ENCODE peak calls at places on chromosomes 2 and 18, in four cellular contexts. One of them, this sample, is unnamed.

GRCh38 chr2:231001921-231002320 is 6.0 kb downstream of the SPATA3 start:
- DNase-seq in body of pancreas: no peak
- DNase-seq in tibial nerve: no peak
- DNase-seq in adrenal gland: no peak
- DNase-seq in this sample: no peak

GRCh38 chr2:233817995-233818638 is 36.2 kb downstream of the HJURP start:
- DNase-seq in body of pancreas: no peak
- DNase-seq in tibial nerve: no peak
- DNase-seq in adrenal gland: peak; percentile 8
- DNase-seq in this sample: no peak

GRCh38 chr2:129934044-129934822 is 45.2 kb upstream of the RAB6C start:
- DNase-seq in body of pancreas: no peak
- DNase-seq in tibial nerve: no peak
- DNase-seq in adrenal gland: no peak
- DNase-seq in this sample: no peak

GRCh38 chr18:66506178-66506577 is 97.7 kb downstream of the CDH19 start:
- DNase-seq in body of pancreas: no peak
- DNase-seq in tibial nerve: no peak
- DNase-seq in adrenal gland: no peak
- DNase-seq in this sample: no peak

GRCh38 chr2:209209943-209210342 is 213.9 kb upstream of the MAP2 start:
- DNase-seq in body of pancreas: no peak
- DNase-seq in tibial nerve: no peak
- DNase-seq in adrenal gland: no peak
- DNase-seq in this sample: no peak

GRCh38 chr2:180227461-180227860 is 220.4 kb upstream of the CWC22 start:
- DNase-seq in body of pancreas: no peak
- DNase-seq in tibial nerve: no peak
- DNase-seq in adrenal gland: no peak
- DNase-seq in this sample: no peak

GRCh38 chr2:205367536-205367935 is 314.8 kb upstream of the NRP2 start:
- DNase-seq in body of pancreas: no peak
- DNase-seq in tibial nerve: no peak
- DNase-seq in adrenal gland: no peak
- DNase-seq in this sample: no peak

GRCh38 chr2:229363126-229363814 is 92.2 kb upstream of the PID1 start:
- DNase-seq in body of pancreas: no peak
- DNase-seq in tibial nerve: no peak
- DNase-seq in adrenal gland: no peak
- DNase-seq in this sample: no peak

GRCh38 chr2:62196278-62196901 is 475 bp downstream of the B3GNT2 start:
- DNase-seq in body of pancreas: peak; percentile 64
- DNase-seq in tibial nerve: no peak
- DNase-seq in adrenal gland: peak; percentile 58
- DNase-seq in this sample: peak; percentile 68

GRCh38 chr2:160317113-160318099 is 117.3 kb upstream of the ITGB6 start:
- DNase-seq in body of pancreas: no peak
- DNase-seq in tibial nerve: no peak
- DNase-seq in adrenal gland: no peak
- DNase-seq in this sample: no peak

GRCh38 chr2:59254279-59254678 is 1013.2 kb upstream of the FANCL start:
- DNase-seq in body of pancreas: no peak
- DNase-seq in tibial nerve: no peak
- DNase-seq in adrenal gland: no peak
- DNase-seq in this sample: no peak

DNA sequence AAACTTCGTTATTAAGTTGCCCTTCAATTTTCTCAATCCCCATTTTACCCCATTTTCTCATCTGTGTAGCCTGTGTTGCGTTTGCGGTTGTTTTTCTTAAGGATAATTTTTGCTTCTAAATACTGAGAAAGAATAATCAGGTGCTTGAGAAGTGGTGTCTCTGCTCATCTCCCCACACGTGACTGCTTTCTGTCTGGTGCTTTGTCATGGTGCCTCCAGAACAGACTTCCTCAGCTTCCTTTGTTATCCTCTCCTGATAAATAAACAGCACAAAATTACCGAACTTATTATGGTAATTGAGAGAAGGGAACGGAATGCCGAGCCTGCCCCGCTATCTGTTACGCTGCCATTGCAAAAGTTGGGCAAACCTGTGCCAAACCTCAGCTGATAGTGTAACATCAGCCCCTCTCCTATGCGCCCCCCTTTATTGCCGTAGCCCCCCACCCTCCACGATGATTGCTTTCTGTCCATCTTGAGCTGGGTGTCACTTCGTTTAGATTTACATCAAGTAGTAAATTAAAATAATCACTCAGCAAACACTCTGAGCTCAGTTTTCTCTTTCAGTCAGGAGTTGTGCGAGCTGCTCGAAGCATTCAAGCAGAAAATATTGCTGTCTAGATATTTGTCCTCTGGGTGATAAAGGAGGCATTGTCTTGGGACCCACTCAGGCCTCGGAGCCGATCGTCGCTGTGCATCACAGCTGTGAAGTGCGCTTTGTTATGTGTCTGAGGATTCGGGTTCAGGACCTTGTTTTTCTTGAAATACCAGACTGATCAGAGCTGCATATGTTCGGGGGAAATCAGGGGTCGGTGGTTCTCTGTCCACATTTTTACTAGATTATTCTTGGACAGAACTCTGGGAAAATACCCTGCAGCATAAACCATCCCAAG is 1008.6 kb upstream of the FANCL start:
- DNase-seq in body of pancreas: no peak
- DNase-seq in tibial nerve: no peak
- DNase-seq in adrenal gland: no peak
- DNase-seq in this sample: no peak
- TF ChIP-seq CTCF in body of pancreas: no peak
- TF ChIP-seq CTCF in tibial nerve: no peak
- TF ChIP-seq CTCF in adrenal gland: no peak
- TF ChIP-seq CTCF in this sample: no peak

GRCh38 chr2:45653125-45653524 is 1.6 kb downstream of the PRKCE start:
- DNase-seq in body of pancreas: no peak
- DNase-seq in tibial nerve: no peak
- DNase-seq in adrenal gland: no peak
- DNase-seq in this sample: no peak

GRCh38 chr2:45651415-45652089 is at the start of gene PRKCE:
- DNase-seq in body of pancreas: peak; percentile 62
- DNase-seq in tibial nerve: peak; percentile 59
- DNase-seq in adrenal gland: peak; percentile 76
- DNase-seq in this sample: peak; percentile 69

GRCh38 chr2:45652090-45653050 is 895 bp downstream of the PRKCE start:
- DNase-seq in body of pancreas: peak; percentile 39
- DNase-seq in tibial nerve: peak; percentile 36
- DNase-seq in adrenal gland: peak; percentile 38
- DNase-seq in this sample: peak; percentile 36

GRCh38 chr2:45653584-45653983 is 2.1 kb downstream of the PRKCE start:
- DNase-seq in body of pancreas: no peak
- DNase-seq in tibial nerve: no peak
- DNase-seq in adrenal gland: no peak
- DNase-seq in this sample: no peak

DNA sequence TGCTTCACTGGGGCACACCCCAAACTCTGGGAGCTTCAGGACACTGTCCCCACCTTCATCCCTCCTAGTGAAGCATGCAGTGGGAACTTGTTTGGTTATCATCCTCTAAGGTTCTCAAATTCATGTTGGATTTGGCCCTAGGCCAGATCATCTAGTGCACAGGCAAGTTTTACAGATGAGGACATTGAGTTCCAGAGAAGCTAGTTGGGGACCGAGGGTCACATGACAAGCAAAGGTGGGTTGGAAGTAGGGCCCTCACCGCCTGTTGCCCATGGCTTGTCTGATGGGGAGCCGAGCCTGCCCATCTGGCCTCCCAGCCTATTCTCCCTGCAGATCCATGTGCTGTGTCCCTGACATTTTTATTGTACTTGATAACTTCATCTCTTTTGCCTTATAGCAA is 2.8 kb downstream of the PRKCE start:
- DNase-seq in body of pancreas: peak; percentile 49
- DNase-seq in tibial nerve: no peak
- DNase-seq in adrenal gland: no peak
- DNase-seq in this sample: no peak
- H3K27me3 ChIP-seq in body of pancreas: no peaks in the 10 kb centered on the region
- H3K27me3 ChIP-seq in tibial nerve: no peaks in the 10 kb centered on the region
- H3K27me3 ChIP-seq in adrenal gland: no peaks in the 10 kb centered on the region
- H3K27me3 ChIP-seq in this sample: no peaks in the 10 kb centered on the region

DNA sequence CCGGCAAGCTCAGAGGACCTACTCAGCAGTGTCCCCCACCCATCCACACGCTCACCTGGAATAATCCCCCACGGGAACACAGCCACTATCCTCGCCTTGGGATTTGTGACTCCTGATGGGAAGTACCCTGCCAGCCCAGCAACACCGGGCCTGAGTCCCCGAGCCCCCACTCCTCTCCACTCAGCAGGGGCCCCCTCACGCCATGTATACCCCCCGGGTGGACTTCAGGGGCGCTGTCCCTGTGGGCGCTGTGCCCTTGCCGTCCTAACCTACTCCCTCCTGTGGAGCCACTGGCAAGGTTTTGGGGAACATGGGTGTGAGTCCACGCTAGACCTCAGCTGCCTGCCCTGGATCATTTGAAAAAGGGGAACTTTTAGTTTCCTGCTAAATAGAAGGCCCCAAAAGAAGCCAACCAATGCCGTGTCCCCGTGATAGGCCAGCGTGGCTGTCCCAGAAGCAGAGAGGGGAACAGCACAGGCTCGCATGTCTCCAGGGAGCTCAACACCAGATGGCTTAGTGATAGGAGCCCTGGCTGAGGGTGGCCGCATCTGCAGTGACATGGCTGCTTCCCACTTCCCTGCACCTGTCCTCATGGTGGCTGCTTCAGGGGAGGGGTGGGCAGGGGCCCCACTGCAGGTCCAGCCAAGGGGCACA is 79.8 kb downstream of the MBP start:
- DNase-seq in body of pancreas: peak; percentile 53
- DNase-seq in tibial nerve: no peak
- DNase-seq in adrenal gland: peak; percentile 40
- DNase-seq in this sample: no peak
- H3K4me3 ChIP-seq in body of pancreas: no peak overlapping the region
- H3K4me3 ChIP-seq in tibial nerve: no peak overlapping the region
- H3K4me3 ChIP-seq in adrenal gland: no peak overlapping the region
- H3K4me3 ChIP-seq in this sample: no peak overlapping the region

DNA sequence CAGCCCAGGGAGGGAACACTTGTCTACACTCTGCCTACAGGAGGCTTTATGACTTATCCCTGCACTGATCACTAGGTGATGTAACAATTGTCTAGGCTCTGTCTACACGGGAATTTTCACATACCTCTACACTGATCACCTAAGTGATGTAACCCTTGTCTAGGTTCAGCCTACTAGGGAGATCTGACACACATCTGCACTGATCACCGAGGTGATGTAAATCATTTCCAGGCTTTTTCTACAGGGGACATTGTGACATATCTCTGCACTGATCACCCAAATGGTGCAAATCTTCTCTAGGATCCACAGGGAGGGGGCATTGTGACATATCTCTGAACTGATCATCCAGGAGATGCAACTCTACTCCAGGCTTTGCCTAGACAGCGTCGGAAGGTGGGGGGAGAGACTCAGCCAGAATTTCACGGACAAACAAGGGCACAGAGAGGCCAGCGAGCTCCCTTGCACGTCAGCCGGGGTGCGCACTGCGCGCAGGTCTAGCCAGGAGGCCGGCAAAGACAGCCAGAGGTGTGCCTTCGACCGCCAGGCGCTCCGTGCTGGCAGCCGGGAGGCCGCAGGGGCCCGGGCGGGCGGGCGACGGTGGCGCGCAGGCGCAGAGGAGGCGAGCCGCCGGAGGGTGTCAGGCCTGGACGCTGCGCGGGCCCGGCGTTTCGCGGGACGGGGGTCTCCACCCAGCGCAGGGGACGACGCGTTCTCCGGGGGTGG is 46.9 kb upstream of the USP14 start:
- DNase-seq in body of pancreas: peak; percentile 84
- DNase-seq in tibial nerve: no peak
- DNase-seq in adrenal gland: peak; percentile 51
- DNase-seq in this sample: peak; percentile 59
- TF ChIP-seq CTCF in body of pancreas: peak; percentile 18
- TF ChIP-seq CTCF in tibial nerve: no peak
- TF ChIP-seq CTCF in adrenal gland: no peak
- TF ChIP-seq CTCF in this sample: no peak

GRCh38 chr18:26549103-26549485 is 741 bp upstream of the KCTD1 start:
- DNase-seq in body of pancreas: peak; percentile 20
- DNase-seq in tibial nerve: peak; percentile 20
- DNase-seq in adrenal gland: no peak
- DNase-seq in this sample: no peak
- H3K27me3 ChIP-seq in body of pancreas: no peaks in the 10 kb centered on the region
- H3K27me3 ChIP-seq in tibial nerve: peaks cover 9% of the 10 kb centered on the region
- H3K27me3 ChIP-seq in adrenal gland: no peaks in the 10 kb centered on the region
- H3K27me3 ChIP-seq in this sample: no peaks in the 10 kb centered on the region